ENCODE peak calls at places on chromosomes 11 and 22, in ten cellular contexts. J is PC-3, T is neural progenitor cell, X is adipocyte, B is mammary epithelial cell, P is pancreas, S is colonic mucosa, H is left lung, G is lower lobe of right lung, A is left ventricle myocardium inferior. U is an unnamed sample. For H3K9me3 and H3K27me3, the result is how much of the 10 kb centered on the place peaks cover.

GRCh38 chr11:111645657-111646316 is 43.5 kb downstream of the SIK2 start:
- DNase-seq in J (no peak), T (no peak), X (no peak), B (no peak), P (no peak), S (no peak), H (no peak), G (no peak), A (no peak), U (no peak)

GRCh38 chr11:80899381-80899780 is 1458.6 kb upstream of the TENM4 start:
- DNase-seq in J (peak), T (no peak), X (no peak), B (peak), P (no peak), S (no peak), H (no peak), G (no peak), A (no peak), U (peak)

GRCh38 chr11:36007127-36007824 is 63.4 kb downstream of the LDLRAD3 start:
- DNase-seq in J (peak), T (no peak), X (no peak), B (no peak), P (no peak), S (no peak), H (no peak), G (no peak), A (no peak), U (no peak)

GRCh38 chr11:130209128-130209932 is 49.7 kb downstream of the ST14 start:
- DNase-seq in J (no peak), T (no peak), X (no peak), B (no peak), P (no peak), S (peak), H (peak), G (peak), A (no peak), U (no peak)

GRCh38 chr22:30260682-30261081 is 6.0 kb downstream of the OSM start:
- DNase-seq in J (no peak), T (no peak), X (no peak), B (no peak), P (no peak), S (no peak), H (no peak), G (no peak), A (no peak), U (no peak)

GRCh38 chr11:107951105-107951504 is 22.9 kb downstream of the RAB39A start:
- DNase-seq in J (no peak), T (no peak), X (no peak), B (no peak), P (no peak), S (no peak), H (no peak), G (no peak), A (no peak), U (no peak)

GRCh38 chr11:77019976-77020591 is 14.1 kb upstream of the B3GNT6 start:
- DNase-seq in J (peak), T (no peak), X (peak), B (peak), P (no peak), S (no peak), H (no peak), G (no peak), A (no peak), U (peak)

GRCh38 chr11:14446701-14447169 is 52.9 kb downstream of the COPB1 start:
- DNase-seq in J (peak), T (no peak), X (peak), B (peak), P (no peak), S (no peak), H (no peak), G (no peak), A (no peak), U (no peak)

GRCh38 chr11:103281301-103281700 is 172.1 kb downstream of the DYNC2H1 start:
- DNase-seq in J (peak), T (no peak), X (peak), B (peak), P (no peak), S (no peak), H (no peak), G (no peak), A (no peak), U (no peak)

GRCh38 chr11:64844330-64845124 is at the start of gene CDC42BPG:
- DNase-seq in J (peak), T (peak), X (peak), B (peak), P (peak), S (peak), H (peak), G (peak), A (peak), U (peak)

GRCh38 chr22:41910599-41911291 is 4.1 kb downstream of the SHISA8 start:
- DNase-seq in J (peak), T (peak), X (peak), B (no peak), P (no peak), S (no peak), H (no peak), G (no peak), A (peak), U (no peak)

GRCh38 chr11:19367051-19367709 is 126.4 kb upstream of the E2F8 start:
- DNase-seq in J (peak), T (no peak), X (peak), B (no peak), P (no peak), S (no peak), H (no peak), G (no peak), A (no peak), U (peak)
- H3K4me3 ChIP-seq in J (no peak), T (no peak), X (peak), B (no peak), P (no peak), S (no peak), H (no peak), G (no peak), A (no peak), U (no peak)

GRCh38 chr22:32571764-32572163 is 97.2 kb downstream of the FBXO7 start:
- DNase-seq in J (no peak), T (no peak), X (no peak), B (no peak), P (no peak), S (no peak), H (no peak), G (no peak), A (no peak), U (no peak)
- H3K9me3 ChIP-seq in J (under half), T (under half), X (under half), B (under half), P (under half), S (under half), H (under half), G (under half), A (under half), U (under half)

GRCh38 chr22:43268261-43268660 is 74.9 kb downstream of the SCUBE1 start:
- DNase-seq in J (no peak), T (no peak), X (no peak), B (no peak), P (no peak), S (no peak), H (no peak), G (no peak), A (no peak), U (no peak)
- H3K27me3 ChIP-seq in J (under half), T (under half), X (half or more), B (under half), P (under half), S (under half), H (under half), G (under half), A (half or more), U (under half)

GRCh38 chr11:66409226-66409625 is 11.6 kb upstream of the NPAS4 start:
- DNase-seq in J (no peak), T (peak), X (no peak), B (no peak), P (no peak), S (no peak), H (no peak), G (no peak), A (no peak), U (no peak)
- H3K4me3 ChIP-seq in J (no peak), T (peak), X (no peak), B (no peak), P (peak), S (no peak), H (no peak), G (peak), A (peak), U (no peak)

GRCh38 chr22:47201996-47202818 is 439.8 kb downstream of the TBC1D22A start:
- DNase-seq in J (no peak), T (no peak), X (no peak), B (no peak), P (no peak), S (peak), H (peak), G (no peak), A (no peak), U (no peak)
- H3K9me3 ChIP-seq in J (under half), T (under half), X (under half), B (under half), P (under half), S (under half), H (under half), G (under half), A (under half), U (under half)

DNA sequence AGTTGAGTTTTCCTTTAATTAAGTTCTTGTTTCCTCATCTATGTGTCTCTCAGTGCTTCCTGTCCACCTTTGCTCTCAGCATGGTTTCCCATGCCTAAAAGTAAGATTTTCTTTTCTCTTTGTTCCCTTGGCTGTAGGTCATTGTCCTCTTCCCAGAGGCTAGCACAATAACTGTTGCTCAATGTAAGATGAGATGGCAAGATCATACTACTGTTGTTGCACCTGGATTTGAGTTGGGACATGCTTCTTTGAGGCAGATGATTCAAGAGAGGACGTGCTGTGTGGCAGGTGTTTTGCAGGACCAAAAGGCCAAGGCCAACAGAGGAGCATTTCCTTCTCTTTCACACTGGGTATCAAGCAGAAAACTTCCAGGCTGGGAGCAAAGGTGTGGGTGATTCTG is 11.3 kb upstream of the NELL1 start:
- DNase-seq in J (no peak), T (no peak), X (no peak), B (no peak), P (no peak), S (no peak), H (no peak), G (no peak), A (no peak), U (no peak)
- H3K27me3 ChIP-seq in J (under half), T (under half), X (under half), B (under half), P (under half), S (under half), H (under half), G (under half), A (half or more), U (under half)

GRCh38 chr11:114196994-114197702 is 99.1 kb upstream of the NNMT start:
- DNase-seq in J (no peak), T (no peak), X (no peak), B (no peak), P (no peak), S (no peak), H (no peak), G (no peak), A (no peak), U (no peak)
- H3K4me3 ChIP-seq in J (no peak), T (no peak), X (peak), B (no peak), P (no peak), S (no peak), H (no peak), G (no peak), A (peak), U (no peak)

DNA sequence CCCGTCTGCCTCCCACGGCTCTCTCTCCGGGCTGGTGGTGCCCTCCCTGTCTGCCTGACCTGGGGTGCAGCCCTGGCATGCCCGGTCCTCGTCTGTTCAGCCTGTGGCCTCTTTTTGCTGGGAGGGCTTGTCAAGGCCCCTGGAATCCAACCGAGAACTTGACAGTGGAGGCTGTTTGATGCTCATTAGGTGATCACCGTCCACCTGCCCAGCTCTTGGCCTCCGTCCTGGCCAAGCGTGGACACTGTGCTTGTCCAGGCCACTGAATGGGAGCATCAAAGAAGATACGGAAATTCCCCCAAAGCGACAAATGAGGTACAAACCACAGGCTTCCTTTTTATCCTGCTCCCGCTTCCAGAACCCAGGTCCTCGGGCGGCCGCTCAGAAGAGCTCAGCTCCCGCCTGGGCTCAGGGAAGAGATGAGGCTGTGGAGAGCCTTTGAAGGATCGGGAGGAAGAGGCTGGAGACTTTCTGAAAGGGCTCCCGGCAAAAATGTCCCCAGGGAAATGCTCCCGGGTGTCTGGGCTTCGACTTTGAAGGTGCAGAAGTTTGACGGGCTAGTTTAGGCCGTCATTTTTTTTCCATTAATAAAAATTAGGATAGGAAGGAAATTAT is 1273.9 kb downstream of the BRD1 start:
- DNase-seq in J (no peak), T (no peak), X (no peak), B (no peak), P (no peak), S (no peak), H (no peak), G (no peak), A (no peak), U (no peak)
- H3K9me3 ChIP-seq in J (under half), T (under half), X (under half), B (half or more), P (under half), S (under half), H (under half), G (under half), A (under half), U (under half)

U was measured in MG63.